ENCODE peak calls at places on chromosomes 6 and 20, in five cellular contexts. I, J, Z, F and Y are unnamed samples.

GRCh38 chr20:24102290-24102689 is 113.7 kb upstream of the GGTLC1 start:
- DNase-seq in J (no peak), Z (peak; percentile 56), I (no peak), F (no peak), Y (no peak)

GRCh38 chr6:43949451-43950110 is 177.7 kb downstream of the MRPL14 start:
- DNase-seq in J (no peak), F (no peak), Z (no peak), I (no peak), Y (no peak)

GRCh38 chr6:157075549-157076426 is 247.5 kb downstream of the TMEM242 start:
- DNase-seq in F (peak; percentile 68), I (no peak), Z (no peak), J (no peak), Y (no peak)

GRCh38 chr6:52681416-52681815 is 10.5 kb downstream of the TMEM14A start:
- DNase-seq in J (no peak), Z (no peak), I (no peak), F (no peak), Y (no peak)

GRCh38 chr20:46363874-46364669 is 42.3 kb downstream of the ELMO2 start:
- DNase-seq in I (peak; percentile 88), Z (peak; percentile 95), F (peak; percentile 91), J (peak; percentile 89), Y (peak; percentile 97)

GRCh38 chr6:74607934-74608333 is 597.9 kb downstream of the COL12A1 start:
- DNase-seq in J (no peak), F (peak; percentile 60), I (peak; percentile 34), Z (peak; percentile 29), Y (no peak)

GRCh38 chr6:9126845-9127560 is 691.7 kb upstream of the SLC35B3 start:
- DNase-seq in Z (no peak), F (peak; percentile 99), I (no peak), J (no peak), Y (no peak)

GRCh38 chr6:107493158-107494057 is 3.5 kb downstream of the SOBP start:
- DNase-seq in Z (peak; percentile 85), J (no peak), F (peak; percentile 67), I (peak; percentile 22), Y (no peak)

GRCh38 chr6:72522735-72523141 is 99.1 kb upstream of the KCNQ5 start:
- DNase-seq in F (no peak), Z (peak; percentile 67), J (no peak), I (no peak), Y (no peak)

GRCh38 chr6:150336299-150336698 is 32.5 kb upstream of the IYD start:
- DNase-seq in I (peak; percentile 63), J (no peak), F (peak; percentile 7), Z (peak; percentile 45), Y (no peak)

GRCh38 chr20:45359069-45359405 is 3.9 kb upstream of the SYS1 start:
- DNase-seq in Z (no peak), F (peak; percentile 44), I (peak; percentile 59), J (peak; percentile 81), Y (no peak)
- H3K4me1 ChIP-seq in Z (peaks cover 10% of the 10 kb centered on the region), F (peaks cover 32% of the 10 kb centered on the region), I (peaks cover 42% of the 10 kb centered on the region), J (peaks cover 62% of the 10 kb centered on the region), Y (peaks cover 2% of the 10 kb centered on the region)

GRCh38 chr6:7156666-7157278 is 49.0 kb downstream of the RREB1 start:
- DNase-seq in I (no peak), J (peak; percentile 68), F (peak; percentile 75), Z (no peak), Y (no peak)
- H3K4me3 ChIP-seq in I (no peak overlapping the region), J (no peak overlapping the region), F (no peak overlapping the region), Z (no peak overlapping the region), Y (no peak overlapping the region)

GRCh38 chr6:108662702-108663101 is 102.0 kb downstream of the FOXO3 start:
- DNase-seq in J (no peak), Z (no peak), F (no peak), I (no peak), Y (no peak)

GRCh38 chr6:108667984-108668383 is 107.3 kb downstream of the FOXO3 start:
- DNase-seq in F (peak; percentile 75), Z (peak; percentile 41), I (no peak), J (no peak), Y (no peak)

GRCh38 chr6:108661982-108662381 is 101.3 kb downstream of the FOXO3 start:
- DNase-seq in J (no peak), I (no peak), F (no peak), Z (no peak), Y (no peak)

GRCh38 chr6:108666656-108667260 is 106.0 kb downstream of the FOXO3 start:
- DNase-seq in Z (peak; percentile 34), J (no peak), I (no peak), F (no peak), Y (no peak)

DNA sequence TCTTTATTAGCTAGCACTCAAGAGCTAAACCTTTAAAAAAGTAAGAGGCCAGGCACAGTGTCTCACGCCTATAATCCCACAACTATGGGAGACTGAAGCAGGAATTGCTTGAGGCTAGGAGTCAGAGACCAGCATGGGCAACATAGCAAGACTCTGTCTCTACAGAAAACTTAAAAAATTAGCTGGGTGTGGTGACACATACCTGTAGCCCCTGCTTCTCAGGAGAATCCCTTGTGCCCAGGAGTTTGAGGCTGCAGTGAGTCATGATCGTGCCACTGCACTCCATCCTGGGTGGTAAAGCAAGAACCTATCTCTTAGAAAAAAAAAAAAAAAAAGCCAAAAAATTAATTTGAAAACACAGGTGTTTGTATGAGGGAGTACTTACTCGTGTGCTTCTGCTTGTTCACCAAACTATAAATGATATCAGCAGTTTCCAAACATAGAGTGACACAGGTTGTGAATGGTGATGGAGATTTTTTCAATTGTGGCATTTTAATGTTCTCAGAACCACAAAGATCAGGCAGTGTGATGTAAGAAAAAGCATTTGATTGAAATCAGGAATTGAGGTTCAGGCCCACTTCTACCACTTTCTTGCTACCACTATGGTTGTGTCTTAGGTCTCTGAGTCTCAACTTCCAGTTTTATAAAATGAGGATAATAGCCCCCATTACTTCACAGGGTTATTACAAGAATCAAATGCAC is 104.9 kb downstream of the FOXO3 start:
- DNase-seq in J (no peak), I (no peak), F (no peak), Z (no peak), Y (no peak)
- H3K27ac ChIP-seq in J (no peak overlapping the region), I (no peak overlapping the region), F (no peak overlapping the region), Z (no peak overlapping the region), Y (no peak overlapping the region)

DNA sequence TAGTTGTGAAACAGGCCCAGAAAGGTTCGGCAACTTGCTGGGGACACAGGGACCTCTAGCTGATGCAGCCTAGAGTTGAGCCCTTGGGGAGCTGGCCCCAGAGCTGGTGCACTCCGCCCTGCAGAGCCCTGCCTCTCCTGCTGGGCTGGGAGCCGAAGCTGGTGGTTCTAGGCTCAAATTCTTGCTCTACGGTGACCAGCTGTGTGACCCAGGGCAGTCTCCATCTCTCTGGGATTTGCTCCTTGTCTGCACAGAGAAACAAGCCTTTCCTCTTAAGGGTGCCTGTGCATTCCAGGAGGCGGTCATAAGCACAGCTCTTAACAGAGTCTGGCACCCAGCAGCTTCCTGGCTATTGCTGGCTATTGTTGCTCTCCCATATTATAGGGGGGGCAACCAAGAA is 47.4 kb downstream of the RBM38 start:
- DNase-seq in Z (no peak), J (no peak), F (no peak), I (no peak), Y (no peak)
- H3K4me1 ChIP-seq in Z (peaks cover 34% of the 10 kb centered on the region), J (peaks cover 43% of the 10 kb centered on the region), F (peaks cover 4% of the 10 kb centered on the region), I (no peaks in the 10 kb centered on the region), Y (no peaks in the 10 kb centered on the region)

GRCh38 chr6:136862662-136863061 is 40.3 kb downstream of the PEX7 start:
- DNase-seq in J (no peak), I (no peak), Z (no peak), F (no peak), Y (no peak)
- H3K4me3 ChIP-seq in J (no peak overlapping the region), I (no peak overlapping the region), Z (no peak overlapping the region), F (no peak overlapping the region), Y (no peak overlapping the region)

GRCh38 chr6:42128460-42129359 is 13.7 kb downstream of the C6orf132 start:
- DNase-seq in I (peak; percentile 53), F (no peak), J (no peak), Z (no peak), Y (no peak)

GRCh38 chr6:42124223-42124836 is 18.1 kb downstream of the C6orf132 start:
- DNase-seq in Z (no peak), F (no peak), J (no peak), I (no peak), Y (no peak)

GRCh38 chr6:42123379-42124103 is 18.9 kb downstream of the C6orf132 start:
- DNase-seq in Z (no peak), F (no peak), I (no peak), J (no peak), Y (no peak)

GRCh38 chr6:42125231-42125630 is 17.2 kb downstream of the C6orf132 start:
- DNase-seq in J (no peak), Z (no peak), I (no peak), F (no peak), Y (no peak)

DNA sequence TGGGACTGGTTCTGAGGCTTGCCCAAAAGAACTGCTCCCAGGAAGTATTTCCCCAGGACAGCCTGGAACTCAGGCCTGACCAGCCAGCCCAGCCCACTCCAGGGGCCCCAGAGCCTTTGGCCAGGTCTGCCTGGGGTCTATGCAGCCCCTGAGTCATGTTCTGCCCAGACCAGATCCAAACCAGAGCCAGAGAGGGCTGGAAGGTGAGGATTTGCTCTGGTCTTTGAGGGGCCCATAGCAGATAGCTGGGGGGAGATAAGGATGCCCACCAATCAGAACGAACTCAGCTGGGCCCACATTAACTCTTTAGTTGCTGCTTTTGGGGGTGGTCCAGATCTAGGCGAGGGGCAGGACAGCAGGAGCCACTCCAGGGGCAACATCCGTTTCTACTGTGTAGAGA is 16.8 kb downstream of the C6orf132 start:
- DNase-seq in I (no peak), J (no peak), F (no peak), Z (no peak), Y (no peak)
- H3K27ac ChIP-seq in I (no peak overlapping the region), J (no peak overlapping the region), F (no peak overlapping the region), Z (no peak overlapping the region), Y (no peak overlapping the region)

GRCh38 chr6:3394671-3395070 is 62.2 kb downstream of the SLC22A23 start:
- DNase-seq in F (no peak), Z (no peak), I (no peak), J (no peak), Y (no peak)
- H3K4me1 ChIP-seq in F (no peaks in the 10 kb centered on the region), Z (peaks cover 30% of the 10 kb centered on the region), I (no peaks in the 10 kb centered on the region), J (peaks cover 26% of the 10 kb centered on the region), Y (no peaks in the 10 kb centered on the region)

GRCh38 chr6:39565948-39566347 is 159.3 kb downstream of the KIF6 start:
- DNase-seq in J (no peak), F (no peak), I (no peak), Z (no peak), Y (no peak)
- H3K4me3 ChIP-seq in J (no peak overlapping the region), F (no peak overlapping the region), I (no peak overlapping the region), Z (no peak overlapping the region), Y (no peak overlapping the region)